ENCODE peak calls at places on chromosome 22, in ten cellular contexts. T is activated gamma-delta T cell treated with Interleukin-2 at 50 U/mL for 16 hours, Y is cardiac fibroblast, P is fibroblast of villous mesenchyme, E is chondrocyte, N is SK-N-SH, W is HuH-7, S is T-helper 1 cell, R is NCI-H2029, L is WTC11. J is an unnamed sample.

GRCh38 chr22:20011123-20011992 is 5.3 kb downstream of the ARVCF start:
- DNase-seq in T (no peak), Y (no peak), P (no peak), E (no peak), N (no peak), W (no peak), S (no peak), R (no peak), L (no peak), J (no peak)

GRCh38 chr22:20591660-20592310 is 84.4 kb downstream of the MED15 start:
- DNase-seq in T (no peak), Y (no peak), P (peak), E (peak), N (no peak), W (no peak), S (no peak), R (peak), L (peak), J (no peak)

GRCh38 chr22:32079110-32080089 is 36.3 kb downstream of the SLC5A1 start:
- DNase-seq in T (no peak), Y (peak), P (peak), E (no peak), N (no peak), W (no peak), S (no peak), R (no peak), L (no peak), J (no peak)

GRCh38 chr22:46589871-46590271 is 30.3 kb upstream of the GRAMD4 start:
- DNase-seq in T (no peak), Y (no peak), P (no peak), E (no peak), N (no peak), W (no peak), S (no peak), R (no peak), L (peak), J (no peak)

GRCh38 chr22:27726726-27727449 is 74.7 kb downstream of the MN1 start:
- DNase-seq in T (no peak), Y (peak), P (peak), E (no peak), N (no peak), W (no peak), S (no peak), R (no peak), L (no peak), J (no peak)

GRCh38 chr22:47201186-47201995 is 438.9 kb downstream of the TBC1D22A start:
- DNase-seq in T (peak), Y (no peak), P (no peak), E (no peak), N (no peak), W (no peak), S (no peak), R (no peak), L (no peak), J (peak)

GRCh38 chr22:43155789-43156188 is 4.4 kb downstream of the TSPO start:
- DNase-seq in T (no peak), Y (no peak), P (no peak), E (no peak), N (no peak), W (no peak), S (no peak), R (no peak), L (no peak), J (no peak)

GRCh38 chr22:20567371-20567847 is 60.0 kb downstream of the MED15 start:
- DNase-seq in T (no peak), Y (peak), P (peak), E (peak), N (no peak), W (no peak), S (no peak), R (no peak), L (no peak), J (no peak)

GRCh38 chr22:47323518-47323917 is 561.1 kb downstream of the TBC1D22A start:
- DNase-seq in T (no peak), Y (no peak), P (no peak), E (no peak), N (no peak), W (no peak), S (no peak), R (no peak), L (no peak), J (no peak)

GRCh38 chr22:48717076-48717810 is 1110.4 kb downstream of the BRD1 start:
- DNase-seq in T (no peak), Y (no peak), P (no peak), E (peak), N (no peak), W (no peak), S (no peak), R (no peak), L (no peak), J (no peak)

GRCh38 chr22:17264321-17265052 is 45.3 kb upstream of the ADA2 start:
- DNase-seq in T (no peak), Y (peak), P (no peak), E (no peak), N (peak), W (no peak), S (no peak), R (peak), L (peak), J (no peak)

GRCh38 chr22:42273855-42274451 is 3.5 kb upstream of the TCF20 start:
- DNase-seq in T (no peak), Y (no peak), P (no peak), E (peak), N (no peak), W (no peak), S (no peak), R (no peak), L (peak), J (peak)

GRCh38 chr22:11616811-11617210 is 3911.2 kb upstream of the OR11H1 start:
- DNase-seq in T (no peak), Y (no peak), P (no peak), E (no peak), N (no peak), W (no peak), S (no peak), R (no peak), L (no peak), J (no peak)

GRCh38 chr22:19035474-19036228 is 86.6 kb downstream of the DGCR2 start:
- DNase-seq in T (no peak), Y (no peak), P (peak), E (no peak), N (no peak), W (no peak), S (no peak), R (peak), L (peak), J (peak)